ENCODE peak calls at places on chromosomes 7 and 10, in seven cellular contexts. G is cardiac fibroblast, O is HL-60, Z is left lung, Q is MM.1S, D is OCI-LY7, X is IMR-90. K is an unnamed sample.

GRCh38 chr10:102831322-102832071 is 5.7 kb downstream of the CYP17A1 start:
- DNase-seq in G (no peak), O (no peak), Z (no peak), Q (no peak), D (no peak), X (peak), K (no peak)

GRCh38 chr7:82729172-82730030 is 285.8 kb upstream of the CACNA2D1 start:
- DNase-seq in G (peak), O (peak), Z (no peak), Q (peak), D (peak), X (peak), K (peak)

GRCh38 chr7:91266931-91267557 is 2.8 kb downstream of the FZD1 start:
- DNase-seq in G (peak), O (no peak), Z (no peak), Q (no peak), D (no peak), X (no peak), K (no peak)

GRCh38 chr7:44805950-44806349 is 9.5 kb downstream of the PPIA start:
- DNase-seq in G (no peak), O (no peak), Z (no peak), Q (no peak), D (no peak), X (no peak), K (no peak)

GRCh38 chr7:104767826-104768536 is 246.0 kb upstream of the KMT2E start:
- DNase-seq in G (no peak), O (no peak), Z (no peak), Q (no peak), D (no peak), X (no peak), K (no peak)

GRCh38 chr10:62098278-62099121 is 170.1 kb downstream of the RTKN2 start:
- DNase-seq in G (no peak), O (no peak), Z (no peak), Q (no peak), D (no peak), X (peak), K (no peak)

GRCh38 chr10:43041422-43042342 is 35.2 kb upstream of the RET start:
- DNase-seq in G (no peak), O (no peak), Z (no peak), Q (no peak), D (no peak), X (no peak), K (no peak)

GRCh38 chr10:107054469-107055156 is 109.9 kb downstream of the SORCS1 start:
- DNase-seq in G (no peak), O (no peak), Z (no peak), Q (no peak), D (no peak), X (no peak), K (no peak)

GRCh38 chr10:97939446-97939990 is 89.9 kb downstream of the GOLGA7B start:
- DNase-seq in G (no peak), O (no peak), Z (no peak), Q (no peak), D (no peak), X (no peak), K (no peak)

GRCh38 chr7:126178865-126179264 is 1073.9 kb downstream of the GRM8 start:
- DNase-seq in G (no peak), O (no peak), Z (no peak), Q (no peak), D (no peak), X (no peak), K (no peak)

GRCh38 chr10:106189254-106189653 is 975.3 kb downstream of the SORCS1 start:
- DNase-seq in G (peak), O (no peak), Z (no peak), Q (peak), D (peak), X (no peak), K (peak)

GRCh38 chr7:118259115-118259514 is 34.6 kb downstream of the ANKRD7 start:
- DNase-seq in G (no peak), O (no peak), Z (no peak), Q (peak), D (no peak), X (no peak), K (no peak)
- TF ChIP-seq CTCF in G (no peak), O (no peak), Z (no peak), Q (peak), D (peak), X (no peak), K (peak)

GRCh38 chr10:78893217-78893616 is 175.5 kb upstream of the ZMIZ1 start:
- DNase-seq in G (no peak), O (no peak), Z (no peak), Q (no peak), D (no peak), X (no peak), K (no peak)
- TF ChIP-seq CTCF in G (no peak), O (no peak), Z (no peak), Q (no peak), D (no peak), X (no peak), K (no peak)

GRCh38 chr7:12434012-12434642 is 30.5 kb upstream of the VWDE start:
- DNase-seq in G (no peak), O (no peak), Z (no peak), Q (peak), D (peak), X (no peak), K (peak)
- TF ChIP-seq CTCF in G (peak), O (peak), Z (no peak), Q (peak), D (peak), X (peak), K (peak)

GRCh38 chr7:896346-897075 is 20.2 kb downstream of the GET4 start:
- DNase-seq in G (no peak), O (no peak), Z (no peak), Q (no peak), D (no peak), X (no peak), K (no peak)
- TF ChIP-seq CTCF in G (no peak), O (no peak), Z (no peak), Q (no peak), D (no peak), X (no peak), K (no peak)

DNA sequence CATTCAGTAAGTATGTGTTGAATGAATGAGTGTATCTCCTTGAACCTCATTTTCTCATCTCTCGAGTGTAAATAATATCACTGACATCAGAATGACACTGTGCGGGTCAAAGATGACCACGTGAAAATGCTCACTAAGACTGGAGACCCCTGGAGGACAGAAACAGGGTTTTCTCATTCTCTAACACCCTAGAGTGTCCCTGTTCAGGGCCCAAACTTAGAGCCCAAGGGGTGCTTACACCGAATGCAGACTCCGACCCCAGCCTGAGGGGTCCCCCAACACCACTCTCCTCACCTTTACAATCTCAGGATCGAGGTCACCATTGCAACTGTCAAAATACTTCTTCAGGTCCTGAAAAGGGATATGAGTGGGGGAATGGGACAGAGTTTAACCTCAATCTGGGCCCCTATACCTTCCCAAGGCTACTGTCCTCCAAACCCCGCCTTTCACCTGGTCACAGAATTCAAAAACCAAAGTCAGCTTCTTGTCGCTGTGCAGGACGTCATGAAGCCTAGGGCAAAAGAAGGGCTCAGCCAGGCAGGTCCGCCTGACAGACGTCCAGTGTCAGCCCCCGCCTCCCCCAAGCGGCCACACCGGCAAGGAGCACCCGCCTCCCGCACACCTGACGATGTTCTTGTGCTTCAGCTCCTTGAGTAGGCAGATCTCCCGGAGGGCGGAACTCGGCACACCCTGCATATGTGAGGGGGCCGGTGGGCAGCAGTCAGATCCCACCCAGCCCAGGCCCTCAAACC is 1.2 kb downstream of the CDK5 start:
- DNase-seq in G (no peak), O (no peak), Z (no peak), Q (no peak), D (peak), X (no peak), K (no peak)
- TF ChIP-seq CTCF in G (no peak), O (no peak), Z (no peak), Q (no peak), D (peak), X (peak), K (no peak)

GRCh38 chr10:77377678-77378352 is 259.8 kb downstream of the KCNMA1 start:
- DNase-seq in G (no peak), O (no peak), Z (no peak), Q (no peak), D (no peak), X (no peak), K (no peak)
- TF ChIP-seq CTCF in G (no peak), O (no peak), Z (no peak), Q (no peak), D (no peak), X (no peak), K (no peak)

GRCh38 chr10:123170961-123171360 is 16.8 kb downstream of the BUB3 start:
- DNase-seq in G (no peak), O (no peak), Z (no peak), Q (no peak), D (no peak), X (no peak), K (no peak)

GRCh38 chr10:123166618-123167017 is 12.4 kb downstream of the BUB3 start:
- DNase-seq in G (no peak), O (no peak), Z (no peak), Q (no peak), D (no peak), X (no peak), K (no peak)

GRCh38 chr10:123160311-123160980 is 6.2 kb downstream of the BUB3 start:
- DNase-seq in G (no peak), O (no peak), Z (no peak), Q (peak), D (peak), X (no peak), K (no peak)

GRCh38 chr10:123165445-123166072 is 11.4 kb downstream of the BUB3 start:
- DNase-seq in G (no peak), O (no peak), Z (no peak), Q (no peak), D (no peak), X (no peak), K (no peak)
- TF ChIP-seq CTCF in G (no peak), O (no peak), Z (no peak), Q (no peak), D (peak), X (no peak), K (no peak)

GRCh38 chr10:126259883-126260282 is 128.4 kb downstream of the ADAM12 start:
- DNase-seq in G (no peak), O (no peak), Z (no peak), Q (no peak), D (no peak), X (no peak), K (no peak)

GRCh38 chr10:126255313-126255712 is 133.0 kb downstream of the ADAM12 start:
- DNase-seq in G (no peak), O (no peak), Z (no peak), Q (no peak), D (no peak), X (no peak), K (no peak)

GRCh38 chr10:126252884-126253612 is 135.2 kb downstream of the ADAM12 start:
- DNase-seq in G (peak), O (no peak), Z (no peak), Q (no peak), D (no peak), X (peak), K (no peak)

GRCh38 chr10:126253613-126254002 is 134.7 kb downstream of the ADAM12 start:
- DNase-seq in G (no peak), O (no peak), Z (no peak), Q (no peak), D (no peak), X (no peak), K (no peak)

GRCh38 chr10:126256864-126257263 is 131.4 kb downstream of the ADAM12 start:
- DNase-seq in G (no peak), O (no peak), Z (no peak), Q (no peak), D (no peak), X (no peak), K (no peak)
- TF ChIP-seq CTCF in G (no peak), O (no peak), Z (no peak), Q (no peak), D (no peak), X (no peak), K (no peak)

GRCh38 chr10:75858357-75858756 is 426.9 kb downstream of the LRMDA start:
- DNase-seq in G (no peak), O (no peak), Z (no peak), Q (no peak), D (no peak), X (no peak), K (no peak)

GRCh38 chr10:75857896-75858295 is 426.5 kb downstream of the LRMDA start:
- DNase-seq in G (no peak), O (no peak), Z (no peak), Q (no peak), D (no peak), X (no peak), K (no peak)

GRCh38 chr10:75851946-75852345 is 420.5 kb downstream of the LRMDA start:
- DNase-seq in G (no peak), O (no peak), Z (no peak), Q (no peak), D (no peak), X (no peak), K (no peak)

GRCh38 chr10:75857269-75857846 is 425.9 kb downstream of the LRMDA start:
- DNase-seq in G (no peak), O (no peak), Z (no peak), Q (no peak), D (no peak), X (no peak), K (no peak)

GRCh38 chr10:75853085-75853484 is 421.7 kb downstream of the LRMDA start:
- DNase-seq in G (peak), O (no peak), Z (no peak), Q (no peak), D (no peak), X (no peak), K (no peak)
- TF ChIP-seq CTCF in G (peak), O (peak), Z (no peak), Q (peak), D (peak), X (no peak), K (no peak)